ENCODE peak calls at places on chromosomes 7 and 10, in nine cellular contexts. T is A673, Z is ascending aorta, X is heart left ventricle, O is endothelial cell, G is dorsolateral prefrontal cortex, M is stomach, I is heart right ventricle, N is type B pancreatic cell. U is an unnamed sample.

GRCh38 chr7:100691676-100692577 is 2.1 kb downstream of the GIGYF1 start:
- DNase-seq in I (peak), X (peak), O (peak), M (peak), T (peak), Z (peak), N (no peak), G (peak), U (peak)

GRCh38 chr10:119029613-119030420 is at the start of gene NANOS1:
- DNase-seq in M (no peak), I (no peak), N (peak), X (no peak), Z (no peak), G (no peak), T (peak), O (peak), U (no peak)

GRCh38 chr10:86225098-86225782 is 141.4 kb downstream of the GRID1 start:
- DNase-seq in M (no peak), T (no peak), X (no peak), G (no peak), Z (no peak), I (no peak), N (no peak), O (no peak), U (no peak)

GRCh38 chr7:133484135-133484534 is 231.3 kb downstream of the EXOC4 start:
- DNase-seq in M (no peak), T (peak), I (no peak), G (no peak), X (no peak), O (no peak), N (no peak), Z (no peak), U (no peak)

GRCh38 chr7:80135306-80136104 is 874 bp downstream of the GNAI1 start:
- DNase-seq in G (peak), T (peak), O (no peak), M (no peak), N (no peak), Z (no peak), I (peak), X (no peak), U (peak)

GRCh38 chr7:102115181-102115580 is 171.5 kb upstream of the SH2B2 start:
- DNase-seq in I (no peak), G (no peak), N (no peak), Z (no peak), M (no peak), X (no peak), O (no peak), T (no peak), U (no peak)

GRCh38 chr7:3408814-3409595 is 108.0 kb downstream of the SDK1 start:
- DNase-seq in M (no peak), O (no peak), X (no peak), G (no peak), T (no peak), I (no peak), N (no peak), Z (no peak), U (no peak)

GRCh38 chr7:134787064-134787463 is 7.6 kb downstream of the CALD1 start:
- DNase-seq in X (no peak), T (no peak), G (no peak), Z (no peak), O (no peak), I (no peak), M (no peak), N (no peak), U (no peak)

GRCh38 chr7:149010451-149010850 is 17.9 kb downstream of the PDIA4 start:
- DNase-seq in O (no peak), N (no peak), T (no peak), X (no peak), G (no peak), I (no peak), M (no peak), Z (no peak), U (no peak)

GRCh38 chr7:44278451-44279161 is 46.8 kb downstream of the CAMK2B start:
- DNase-seq in N (no peak), O (no peak), G (no peak), Z (peak), T (no peak), I (no peak), X (peak), M (no peak), U (peak)

GRCh38 chr7:151233111-151233701 is 923 bp downstream of the CHPF2 start:
- DNase-seq in N (no peak), M (peak), G (no peak), I (no peak), O (no peak), Z (peak), T (peak), X (no peak), U (no peak)

GRCh38 chr10:73586583-73586984 is 4.6 kb downstream of the USP54 start:
- DNase-seq in T (peak), X (no peak), N (no peak), O (no peak), G (no peak), Z (peak), I (peak), M (peak), U (no peak)

GRCh38 chr10:17228081-17229015 is at the start of gene VIM:
- DNase-seq in I (peak), O (peak), N (peak), Z (peak), M (peak), G (no peak), T (peak), X (peak), U (peak)

GRCh38 chr7:142787034-142787768 is 16.4 kb downstream of the PRSS2 start:
- DNase-seq in X (no peak), N (no peak), I (no peak), T (no peak), M (no peak), Z (no peak), G (no peak), O (no peak), U (no peak)

GRCh38 chr10:52318136-52318810 is 4.2 kb downstream of the DKK1 start:
- DNase-seq in N (no peak), G (no peak), X (no peak), O (no peak), I (no peak), Z (no peak), M (no peak), T (no peak), U (no peak)

GRCh38 chr10:27391325-27391724 is 112.8 kb upstream of the RAB18 start:
- DNase-seq in O (no peak), I (no peak), G (no peak), X (no peak), M (no peak), Z (no peak), N (no peak), T (no peak), U (no peak)

GRCh38 chr7:69184339-69184738 is 413.9 kb upstream of the AUTS2 start:
- DNase-seq in Z (no peak), M (no peak), X (no peak), G (no peak), I (no peak), T (no peak), O (no peak), N (no peak), U (no peak)

GRCh38 chr10:114565066-114565465 is 93.0 kb downstream of the ABLIM1 start:
- DNase-seq in Z (no peak), T (no peak), I (no peak), M (no peak), O (no peak), N (no peak), X (no peak), G (no peak), U (no peak)

GRCh38 chr10:59887972-59888640 is 18.2 kb downstream of the CCDC6 start:
- DNase-seq in Z (no peak), X (no peak), M (no peak), N (no peak), G (no peak), T (no peak), O (no peak), I (no peak), U (no peak)

GRCh38 chr10:35336921-35337741 is 822 bp downstream of the CCNY start:
- DNase-seq in T (peak), O (peak), N (peak), Z (peak), G (no peak), I (peak), X (peak), M (peak), U (peak)

GRCh38 chr10:76285012-76285411 is 853.6 kb downstream of the LRMDA start:
- DNase-seq in N (no peak), X (no peak), O (no peak), G (no peak), Z (no peak), T (no peak), I (no peak), M (no peak), U (no peak)

GRCh38 chr7:142420554-142421362 is 162.9 kb upstream of the PRSS58 start:
- DNase-seq in M (no peak), X (no peak), T (peak), I (no peak), N (no peak), Z (no peak), G (no peak), O (peak), U (no peak)

GRCh38 chr10:97081621-97082235 is 104.0 kb downstream of the SLIT1 start:
- DNase-seq in I (peak), G (no peak), N (no peak), Z (no peak), T (peak), X (peak), M (peak), O (peak), U (peak)

GRCh38 chr10:42428534-42428933 is 209.8 kb downstream of the ZNF33B start:
- DNase-seq in X (no peak), O (no peak), N (no peak), I (no peak), Z (no peak), M (no peak), G (no peak), T (peak), U (no peak)
- TF ChIP-seq CTCF in X (peak), O (no peak), N (peak), I (peak), Z (no peak), M (no peak), G (peak), T (peak), U (no peak)

GRCh38 chr7:70530191-70530590 is 601.8 kb upstream of the GALNT17 start:
- DNase-seq in Z (no peak), T (peak), G (no peak), M (no peak), O (no peak), I (no peak), X (no peak), N (no peak), U (no peak)

GRCh38 chr7:70539196-70539595 is 592.7 kb upstream of the GALNT17 start:
- DNase-seq in I (no peak), Z (no peak), O (no peak), G (no peak), X (no peak), M (no peak), N (no peak), T (no peak), U (no peak)

DNA sequence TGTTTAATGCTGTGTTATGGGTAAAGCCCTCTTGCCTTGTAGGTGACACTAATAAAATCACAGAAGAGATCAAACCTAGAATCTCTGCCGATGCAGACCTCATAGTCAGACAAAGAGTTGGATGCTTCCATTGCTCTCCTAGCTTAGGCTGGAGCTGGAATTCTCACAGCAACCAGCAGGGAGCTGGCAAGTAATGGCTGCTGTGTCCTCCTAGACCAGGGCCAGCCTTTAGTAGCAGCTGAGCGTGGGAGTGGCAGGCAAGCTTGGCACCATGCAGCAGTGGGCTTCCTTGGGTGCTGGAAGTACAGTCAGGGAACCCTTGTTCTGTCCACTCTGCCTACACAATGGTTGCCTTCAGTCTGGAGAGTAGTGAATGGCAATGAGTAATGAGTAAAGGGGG is 598.3 kb upstream of the GALNT17 start:
- DNase-seq in X (no peak), I (no peak), M (no peak), G (no peak), T (no peak), Z (no peak), O (no peak), N (no peak), U (no peak)
- TF ChIP-seq CTCF in X (no peak), I (no peak), M (no peak), G (no peak), T (no peak), Z (no peak), O (no peak), N (no peak), U (no peak)

DNA sequence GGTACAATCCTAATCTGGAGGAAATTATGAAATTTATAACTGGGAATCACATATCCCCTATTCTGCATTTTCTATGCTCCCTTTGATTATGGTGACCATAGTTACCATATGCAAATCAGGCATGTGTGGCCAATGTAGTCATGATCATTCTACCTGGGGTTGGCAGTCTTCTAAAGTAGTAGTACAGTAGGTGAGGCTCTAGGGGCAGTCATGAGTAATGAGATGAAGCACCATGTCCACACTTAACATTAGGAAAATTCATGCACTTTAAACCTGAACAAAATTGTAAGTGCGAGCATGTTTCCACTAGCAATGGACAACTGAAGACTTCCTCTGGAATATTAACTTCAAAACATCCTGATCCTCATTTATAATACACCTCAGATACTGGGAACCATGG is 545.9 kb downstream of the SUGCT start:
- DNase-seq in T (peak), I (no peak), Z (no peak), M (no peak), N (no peak), X (no peak), O (peak), G (no peak), U (no peak)
- TF ChIP-seq CTCF in T (peak), I (peak), Z (peak), M (no peak), N (peak), X (peak), O (peak), G (no peak), U (no peak)

DNA sequence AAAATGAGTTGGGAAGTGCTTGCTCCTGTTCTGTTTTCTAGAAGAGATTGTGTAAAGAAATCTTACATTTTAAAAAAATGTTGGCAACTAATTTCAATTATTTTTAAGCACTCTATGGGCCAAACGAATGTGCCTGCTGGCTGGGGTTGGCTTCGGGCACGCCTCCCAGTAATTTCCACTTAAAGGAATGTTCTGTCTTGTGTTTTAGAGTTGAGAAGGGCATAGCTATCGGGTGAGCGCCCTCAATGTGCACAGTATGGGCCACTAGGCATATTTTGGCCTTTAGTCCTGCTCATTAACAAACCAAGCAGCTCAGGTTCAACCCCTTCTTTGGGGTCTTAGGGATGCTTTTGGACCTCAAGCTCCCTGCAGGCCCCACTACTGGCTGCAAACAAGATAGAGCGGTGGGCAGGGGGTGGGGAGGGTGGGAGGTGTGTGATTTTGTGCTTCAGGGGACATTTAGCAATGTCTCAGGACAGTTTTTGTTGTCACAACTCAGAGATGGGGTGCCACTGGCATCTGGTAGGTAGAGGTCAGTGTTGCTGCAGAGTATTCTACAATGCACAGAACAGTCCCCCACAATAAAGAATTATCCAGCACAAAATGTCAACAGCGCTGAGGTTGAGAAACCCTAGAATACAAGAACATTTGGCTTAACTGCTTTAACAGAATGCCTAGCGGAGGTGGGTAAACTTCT is 40.7 kb downstream of the TACC2 start:
- DNase-seq in N (no peak), Z (peak), X (peak), G (no peak), M (peak), I (peak), T (no peak), O (no peak), U (no peak)
- TF ChIP-seq CTCF in N (no peak), Z (no peak), X (no peak), G (no peak), M (no peak), I (no peak), T (no peak), O (no peak), U (no peak)

GRCh38 chr10:72375585-72375984 is 20.9 kb upstream of the DNAJB12 start:
- DNase-seq in X (no peak), O (no peak), I (no peak), M (no peak), G (peak), Z (no peak), T (no peak), N (no peak), U (no peak)
- TF ChIP-seq CTCF in X (no peak), O (no peak), I (no peak), M (no peak), G (peak), Z (no peak), T (no peak), N (no peak), U (no peak)

GRCh38 chr10:69515699-69516547 is 57.3 kb downstream of the NEUROG3 start:
- DNase-seq in O (peak), X (peak), G (peak), T (peak), M (peak), Z (peak), N (no peak), I (peak), U (peak)

GRCh38 chr10:69512901-69513300 is 60.3 kb downstream of the NEUROG3 start:
- DNase-seq in X (no peak), Z (no peak), T (no peak), O (no peak), M (no peak), N (no peak), I (no peak), G (no peak), U (no peak)

GRCh38 chr10:69517271-69517848 is 55.9 kb downstream of the NEUROG3 start:
- DNase-seq in T (no peak), M (no peak), I (no peak), Z (no peak), G (no peak), X (no peak), N (no peak), O (no peak), U (no peak)

GRCh38 chr10:69516548-69517195 is 56.5 kb downstream of the NEUROG3 start:
- DNase-seq in M (no peak), T (no peak), X (no peak), Z (no peak), N (no peak), I (no peak), G (no peak), O (no peak), U (no peak)

GRCh38 chr10:69513617-69514016 is 59.6 kb downstream of the NEUROG3 start:
- DNase-seq in I (no peak), X (no peak), Z (no peak), T (no peak), M (no peak), N (no peak), G (no peak), O (no peak), U (no peak)
- TF ChIP-seq CTCF in I (no peak), X (no peak), Z (no peak), T (peak), M (no peak), N (no peak), G (no peak), O (no peak), U (no peak)

GRCh38 chr7:139620676-139621344 is 97.3 kb downstream of the CLEC2L start:
- DNase-seq in T (peak), G (no peak), O (peak), X (no peak), N (no peak), I (no peak), Z (no peak), M (peak), U (peak)

GRCh38 chr7:139617074-139617473 is 93.6 kb downstream of the CLEC2L start:
- DNase-seq in T (no peak), G (no peak), N (no peak), Z (no peak), M (no peak), O (no peak), X (no peak), I (no peak), U (no peak)

GRCh38 chr7:139623518-139623917 is 100.0 kb downstream of the CLEC2L start:
- DNase-seq in X (no peak), N (no peak), Z (no peak), O (no peak), T (peak), M (no peak), I (no peak), G (no peak), U (no peak)

GRCh38 chr7:139618482-139619366 is 95.2 kb downstream of the CLEC2L start:
- DNase-seq in M (peak), T (peak), G (peak), I (peak), O (peak), X (no peak), Z (no peak), N (no peak), U (no peak)

GRCh38 chr7:139619367-139619657 is 95.8 kb downstream of the CLEC2L start:
- DNase-seq in Z (no peak), O (no peak), I (no peak), M (no peak), T (no peak), G (no peak), N (no peak), X (no peak), U (no peak)
- TF ChIP-seq CTCF in Z (no peak), O (no peak), I (no peak), M (no peak), T (no peak), G (no peak), N (no peak), X (no peak), U (no peak)

GRCh38 chr10:123140164-123140982 is 4.6 kb downstream of the HMX3 start:
- DNase-seq in I (no peak), T (no peak), N (no peak), X (no peak), O (no peak), Z (no peak), M (no peak), G (no peak), U (no peak)
- TF ChIP-seq CTCF in I (no peak), T (peak), N (no peak), X (no peak), O (no peak), Z (no peak), M (no peak), G (no peak), U (no peak)

DNA sequence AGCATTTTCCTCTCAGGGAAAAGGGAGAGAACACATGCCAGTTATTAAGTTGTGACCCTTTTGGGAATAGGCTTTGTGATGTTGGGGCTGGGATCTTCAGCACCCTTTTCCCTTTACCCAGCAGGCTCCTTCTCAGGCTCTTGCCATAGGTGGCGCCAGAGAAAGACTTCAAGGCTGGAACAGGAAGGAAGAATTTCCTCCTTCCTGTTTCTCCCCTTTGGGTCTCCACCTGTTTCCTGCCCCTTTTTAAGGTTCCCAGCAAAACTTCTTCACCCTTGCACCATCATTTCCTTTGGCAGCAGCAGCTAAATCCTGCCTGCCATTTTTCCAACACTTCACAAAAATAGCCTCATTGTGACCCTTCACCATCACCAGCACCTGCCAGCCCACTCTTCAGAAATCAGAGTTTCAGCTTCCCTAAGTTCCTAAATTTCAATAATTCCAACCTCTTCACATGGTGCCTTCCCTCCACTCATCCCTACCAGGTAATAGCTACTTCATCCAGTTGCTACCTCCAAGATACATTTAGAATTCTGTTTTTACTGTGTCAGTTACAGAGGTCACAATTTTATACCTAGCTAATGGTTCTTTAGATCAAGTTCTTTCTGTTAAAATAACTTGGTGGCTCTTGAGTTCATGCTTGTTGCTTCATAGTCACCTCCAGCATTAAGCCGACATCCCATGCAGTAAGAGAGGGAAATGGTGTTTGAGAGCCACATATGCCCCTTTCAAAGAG is 22.4 kb upstream of the FOXK1 start:
- DNase-seq in T (peak), I (no peak), N (no peak), G (no peak), Z (no peak), X (no peak), M (no peak), O (peak), U (no peak)
- TF ChIP-seq CTCF in T (peak), I (no peak), N (peak), G (no peak), Z (no peak), X (no peak), M (no peak), O (no peak), U (no peak)

GRCh38 chr10:70479161-70479531 is 579 bp downstream of the PALD1 start:
- DNase-seq in G (no peak), M (no peak), I (no peak), X (no peak), Z (no peak), T (no peak), O (no peak), N (no peak), U (no peak)
- TF ChIP-seq CTCF in G (no peak), M (no peak), I (no peak), X (no peak), Z (no peak), T (no peak), O (no peak), N (no peak), U (no peak)

U was measured in mesothelial cell of epicardium.